ENCODE peak calls at places on chromosome 22, in five cellular contexts. E is stimulated activated CD8-positive, alpha-beta memory T cell treated with anti-CD3 and anti-CD28 coated beads, Interleukin-4, amount 100 ng/mL, for 48 hours; R is right cardiac atrium; G is activated T-helper 9 cell treated with anti-CD3 and anti-CD28 coated beads, Interleukin-2, amount 50 U/mL, for 16 hours; Y is GM06990. N is an unnamed sample.

GRCh38 chr22:22866381-22867111 is 21.1 kb upstream of the IGLL5 start:
- DNase-seq in Y (no peak), R (no peak), G (no peak), E (no peak), N (peak)

GRCh38 chr22:36166518-36167220 is 6.1 kb upstream of the APOL3 start:
- DNase-seq in E (no peak), R (no peak), Y (no peak), G (no peak), N (no peak)

GRCh38 chr22:50270302-50271010 is at the start of gene MAPK11:
- DNase-seq in R (peak), E (peak), Y (peak), G (peak), N (peak)

GRCh38 chr22:48782326-48782725 is 1045.3 kb downstream of the BRD1 start:
- DNase-seq in R (no peak), Y (no peak), E (no peak), G (no peak), N (no peak)

GRCh38 chr22:17997456-17997855 is 26.9 kb downstream of the MICAL3 start:
- DNase-seq in E (no peak), R (no peak), Y (no peak), G (no peak), N (peak)

GRCh38 chr22:42978453-42979103 is 36.4 kb downstream of the PACSIN2 start:
- DNase-seq in Y (no peak), G (no peak), E (no peak), R (no peak), N (no peak)

GRCh38 chr22:34475886-34476285 is 555.6 kb upstream of the LARGE1 start:
- DNase-seq in G (no peak), E (no peak), R (no peak), Y (no peak), N (no peak)

GRCh38 chr22:47919893-47920292 is 1157.4 kb downstream of the TBC1D22A start:
- DNase-seq in G (no peak), Y (no peak), R (no peak), E (no peak), N (no peak)

GRCh38 chr22:21593406-21594232 is 26.1 kb downstream of the UBE2L3 start:
- DNase-seq in Y (no peak), R (peak), G (no peak), E (no peak), N (no peak)

GRCh38 chr22:20083157-20083890 is 3.3 kb downstream of the DGCR8 start:
- DNase-seq in R (no peak), G (no peak), Y (no peak), E (no peak), N (no peak)

GRCh38 chr22:45475063-45475747 is 27.5 kb upstream of the FBLN1 start:
- DNase-seq in G (no peak), E (no peak), R (no peak), Y (no peak), N (no peak)

GRCh38 chr22:31346733-31347250 is 646 bp upstream of the PATZ1 start:
- DNase-seq in R (peak), G (peak), E (peak), Y (peak), N (peak)

GRCh38 chr22:22397292-22397870 is 111.2 kb downstream of the ZNF280B start:
- DNase-seq in R (peak), E (no peak), G (no peak), Y (no peak), N (peak)